ENCODE peak calls at places on chromosomes 7 and 10, in five cellular contexts. X is uterus, K is testis, O is IMR-90, T is neural progenitor cell. M is an unnamed sample.

GRCh38 chr7:3037259-3037658 is 6.4 kb downstream of the CARD11 start:
- DNase-seq in X (no peak), K (no peak), O (no peak), T (no peak), M (no peak)

GRCh38 chr10:73590881-73591577 is at the start of gene USP54:
- DNase-seq in K (peak; percentile 65), T (peak; percentile 69), O (peak; percentile 52), X (no peak), M (no peak)

GRCh38 chr7:50366311-50366710 is 61.8 kb downstream of the IKZF1 start:
- DNase-seq in O (no peak), T (no peak), X (no peak), K (no peak), M (no peak)

GRCh38 chr7:47142169-47142866 is 439.6 kb downstream of the TNS3 start:
- DNase-seq in T (no peak), X (no peak), O (no peak), K (no peak), M (no peak)

GRCh38 chr10:69848454-69848853 is 46.7 kb downstream of the COL13A1 start:
- DNase-seq in O (no peak), T (no peak), X (no peak), K (no peak), M (no peak)

GRCh38 chr7:151938550-151938949 is 17.7 kb upstream of the GALNTL5 start:
- DNase-seq in K (no peak), X (no peak), O (no peak), T (no peak), M (no peak)

GRCh38 chr7:21059069-21059468 is 272.4 kb upstream of the SP8 start:
- DNase-seq in K (no peak), T (no peak), X (no peak), O (no peak), M (no peak)

GRCh38 chr7:46908770-46909169 is 673.1 kb downstream of the TNS3 start:
- DNase-seq in K (no peak), X (no peak), T (no peak), O (peak; percentile 78), M (no peak)

GRCh38 chr10:33519130-33519860 is 184.8 kb upstream of the NRP1 start:
- DNase-seq in T (no peak), O (no peak), K (no peak), X (no peak), M (no peak)

GRCh38 chr7:6359021-6359420 is 86.6 kb upstream of the CYTH3 start:
- DNase-seq in T (no peak), K (no peak), X (no peak), O (no peak), M (no peak)

GRCh38 chr10:132862485-132863420 is 76.8 kb upstream of the NKX6-2 start:
- DNase-seq in X (peak; percentile 8), O (no peak), K (no peak), T (no peak), M (peak; percentile 5)

GRCh38 chr10:106565546-106565945 is 599.0 kb downstream of the SORCS1 start:
- DNase-seq in X (no peak), T (no peak), K (no peak), O (peak; percentile 47), M (no peak)

GRCh38 chr7:15685358-15686181 is 913 bp downstream of the MEOX2 start:
- DNase-seq in K (peak; percentile 36), X (peak; percentile 52), O (peak; percentile 34), T (peak; percentile 58), M (peak; percentile 20)

GRCh38 chr10:43667317-43667731 is 18.6 kb upstream of the ZNF32 start:
- DNase-seq in X (no peak), O (peak; percentile 13), K (no peak), T (peak; percentile 69), M (no peak)

GRCh38 chr10:66819691-66820090 is 106.1 kb upstream of the LRRTM3 start:
- DNase-seq in T (no peak), K (no peak), X (no peak), O (no peak), M (no peak)

GRCh38 chr10:99360935-99361334 is 31.8 kb downstream of the CNNM1 start:
- DNase-seq in X (no peak), K (no peak), T (no peak), O (no peak), M (no peak)

GRCh38 chr7:110204527-110204926 is 886.4 kb upstream of the LRRN3 start:
- DNase-seq in X (no peak), O (peak; percentile 4), K (peak; percentile 39), T (peak; percentile 53), M (no peak)

GRCh38 chr10:91590904-91591791 is 41.7 kb downstream of the PPP1R3C start:
- DNase-seq in T (no peak), X (peak; percentile 76), O (peak; percentile 93), K (peak; percentile 43), M (peak; percentile 54)

GRCh38 chr7:90485734-90486316 is 16.4 kb downstream of the PTTG1IP2 start:
- DNase-seq in K (no peak), T (no peak), O (no peak), X (no peak), M (no peak)

GRCh38 chr7:40221836-40222235 is 87.0 kb downstream of the SUGCT start:
- DNase-seq in T (no peak), O (peak; percentile 92), K (no peak), X (no peak), M (no peak)

GRCh38 chr7:83751217-83751616 is 102.3 kb upstream of the SEMA3E start:
- DNase-seq in X (no peak), T (no peak), K (no peak), O (no peak), M (no peak)

GRCh38 chr10:76647276-76647675 is 990.3 kb downstream of the KCNMA1 start:
- DNase-seq in T (no peak), O (no peak), X (no peak), K (no peak), M (no peak)

GRCh38 chr7:76050545-76050944 is 2.6 kb downstream of the MDH2 start:
- DNase-seq in K (no peak), T (no peak), O (no peak), X (no peak), M (no peak)

GRCh38 chr7:139915864-139916716 is 87.0 kb downstream of the TBXAS1 start:
- DNase-seq in T (no peak), K (peak; percentile 24), X (peak; percentile 25), O (peak; percentile 99), M (peak; percentile 41)

GRCh38 chr7:151168022-151168786 is 710 bp upstream of the GBX1 start:
- DNase-seq in T (peak; percentile 78), K (peak; percentile 35), O (no peak), X (no peak), M (no peak)

GRCh38 chr10:33146189-33146524 is 188.1 kb upstream of the ITGB1 start:
- DNase-seq in O (no peak), K (no peak), X (no peak), T (no peak), M (no peak)

GRCh38 chr7:82164813-82165212 is 278.8 kb downstream of the CACNA2D1 start:
- DNase-seq in X (no peak), O (peak; percentile 79), K (peak; percentile 17), T (peak; percentile 25), M (no peak)

GRCh38 chr10:87038786-87039185 is 18.7 kb downstream of the FAM25A start:
- DNase-seq in K (no peak), X (no peak), O (no peak), T (no peak), M (no peak)

DNA sequence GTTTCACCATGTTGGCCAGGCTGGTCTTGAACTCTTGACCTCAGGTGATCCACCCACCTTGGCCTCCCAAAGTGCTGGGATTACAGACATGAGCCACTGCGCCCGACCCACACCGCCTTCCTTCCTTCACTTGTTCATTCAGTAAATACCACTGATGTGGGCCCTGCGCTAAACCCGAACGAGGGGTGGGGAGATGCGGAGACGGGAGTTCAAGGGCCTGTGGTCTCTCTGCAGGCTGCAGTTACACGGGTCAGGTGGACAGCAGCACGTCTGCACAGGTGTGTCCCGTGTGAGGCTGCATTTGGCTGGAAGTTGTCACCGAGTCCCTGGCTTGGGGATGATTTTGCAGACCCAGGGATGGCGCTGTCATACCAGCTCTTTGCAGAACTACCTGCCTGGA is 38.1 kb downstream of the COL26A1 start:
- DNase-seq in T (no peak), K (no peak), X (no peak), O (no peak), M (no peak)
- H3K27me3 ChIP-seq in T (no peaks in the 10 kb centered on the region), K (no peaks in the 10 kb centered on the region), X (no peaks in the 10 kb centered on the region), O (peaks cover 48% of the 10 kb centered on the region), M (no peaks in the 10 kb centered on the region)

GRCh38 chr10:1632141-1632540 is 105.2 kb downstream of the ADARB2 start:
- DNase-seq in K (no peak), X (no peak), O (no peak), T (no peak), M (no peak)
- H3K9me3 ChIP-seq in K (no peaks in the 10 kb centered on the region), X (no peaks in the 10 kb centered on the region), O (peaks cover 46% of the 10 kb centered on the region), T (no peaks in the 10 kb centered on the region), M (no peaks in the 10 kb centered on the region)

DNA sequence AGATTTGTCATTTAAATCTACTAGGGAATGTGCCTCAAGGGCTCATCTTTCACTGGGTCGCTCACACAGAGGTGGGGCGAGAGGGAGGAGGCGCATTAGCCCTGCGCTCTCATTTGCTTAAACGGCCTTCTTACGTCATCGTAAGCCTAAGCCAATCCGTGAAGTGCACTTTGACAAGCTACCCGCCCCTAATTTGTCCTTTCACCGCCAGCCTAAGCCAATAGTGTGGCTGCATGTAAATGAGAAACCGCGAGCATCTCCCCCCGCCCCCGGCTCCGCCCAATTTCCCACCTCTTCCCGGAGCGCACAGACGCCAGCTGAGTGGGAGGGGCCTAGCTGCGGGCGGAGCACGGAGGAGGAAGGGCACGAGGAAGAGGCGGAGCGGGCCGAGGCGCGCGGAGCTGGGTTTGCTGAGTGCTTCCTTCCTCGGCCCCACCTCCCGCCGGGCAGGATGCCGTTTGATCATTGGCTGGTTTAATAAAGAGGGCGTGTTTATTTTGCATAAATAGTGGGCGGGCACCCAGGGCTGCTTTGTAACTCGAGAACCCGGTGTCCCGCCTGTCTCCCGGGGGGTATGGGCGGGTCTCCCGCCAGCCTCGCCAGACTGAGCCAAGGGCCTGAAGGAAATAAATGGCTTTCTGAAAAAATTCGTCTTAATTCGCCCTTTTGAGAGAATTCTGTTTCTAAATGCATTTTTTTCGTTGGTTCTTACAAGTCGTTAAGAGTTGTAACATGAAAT is 289.6 kb upstream of the NFE2L3 start:
- DNase-seq in T (peak; percentile 100), O (peak; percentile 100), X (peak; percentile 99), K (peak; percentile 89), M (peak; percentile 94)
- H3K27me3 ChIP-seq in T (peaks cover 92% of the 10 kb centered on the region), O (peaks cover 10% of the 10 kb centered on the region), X (peaks cover 46% of the 10 kb centered on the region), K (peaks cover 17% of the 10 kb centered on the region), M (peaks cover 14% of the 10 kb centered on the region)

GRCh38 chr10:123683459-123683858 is 17.3 kb downstream of the GPR26 start:
- DNase-seq in O (no peak), K (no peak), X (no peak), T (no peak), M (no peak)

GRCh38 chr10:123687758-123688157 is 21.6 kb downstream of the GPR26 start:
- DNase-seq in K (no peak), T (peak; percentile 65), O (no peak), X (no peak), M (no peak)

GRCh38 chr10:123682477-123682876 is 16.3 kb downstream of the GPR26 start:
- DNase-seq in T (no peak), K (no peak), X (no peak), O (no peak), M (no peak)

GRCh38 chr10:123683865-123684264 is 17.7 kb downstream of the GPR26 start:
- DNase-seq in K (no peak), X (no peak), T (no peak), O (no peak), M (no peak)

DNA sequence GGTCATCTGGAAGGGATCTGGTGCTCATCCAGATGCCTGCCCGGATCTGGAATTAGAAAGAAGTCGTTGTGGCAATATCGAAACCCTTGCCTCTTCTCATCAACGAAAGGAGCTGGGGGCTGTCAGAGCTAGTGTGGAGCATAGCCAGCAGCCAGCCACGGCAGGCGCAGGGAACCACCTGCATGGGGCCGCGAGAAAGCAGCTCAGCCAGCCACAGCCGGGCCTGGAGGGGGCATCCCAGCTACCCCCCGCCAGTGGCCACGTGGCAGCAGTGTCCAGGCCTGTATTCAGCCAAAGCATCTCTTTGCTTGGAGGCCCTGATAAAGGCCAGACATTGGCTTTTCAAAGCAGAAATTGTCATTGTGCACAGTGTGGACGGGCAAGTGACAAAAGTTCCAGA is 19.1 kb downstream of the GPR26 start:
- DNase-seq in X (no peak), K (no peak), O (no peak), T (no peak), M (no peak)
- H3K9me3 ChIP-seq in X (no peaks in the 10 kb centered on the region), K (no peaks in the 10 kb centered on the region), O (peaks cover 46% of the 10 kb centered on the region), T (no peaks in the 10 kb centered on the region), M (no peaks in the 10 kb centered on the region)